ENCODE peak calls at places on chromosomes 2 and 18, in eight cellular contexts. G, E, O, B, W, T, S and U are unnamed samples.

GRCh38 chr2:57881998-57882884 is 164.4 kb upstream of the VRK2 start:
- DNase-seq in W (peak; percentile 81), O (no peak), E (no peak), G (peak; percentile 26), S (no peak), B (no peak), T (no peak), U (no peak)

GRCh38 chr18:77765468-77765867 is 515.8 kb downstream of the GALR1 start:
- DNase-seq in W (no peak), O (no peak), E (peak; percentile 10), S (no peak), T (no peak), G (peak; percentile 3), B (no peak), U (no peak)

GRCh38 chr2:98455494-98455976 is 10.9 kb downstream of the INPP4A start:
- DNase-seq in S (no peak), B (no peak), O (peak; percentile 67), W (no peak), T (no peak), E (no peak), G (peak; percentile 26), U (no peak)

GRCh38 chr2:102190425-102191107 is 3.7 kb downstream of the IL1RL2 start:
- DNase-seq in O (no peak), E (no peak), T (no peak), W (no peak), B (no peak), G (no peak), S (no peak), U (no peak)

GRCh38 chr18:37392648-37393047 is 172.9 kb downstream of the CELF4 start:
- DNase-seq in O (no peak), T (no peak), G (no peak), W (no peak), B (no peak), E (no peak), S (no peak), U (no peak)

GRCh38 chr2:188326669-188327301 is 35.1 kb downstream of the GULP1 start:
- DNase-seq in W (no peak), E (no peak), O (no peak), G (no peak), T (no peak), B (no peak), S (no peak), U (no peak)

GRCh38 chr2:39665811-39666488 is at the start of gene TMEM178A:
- DNase-seq in S (no peak), E (no peak), O (no peak), W (no peak), T (peak; percentile 16), B (peak; percentile 77), G (peak; percentile 15), U (no peak)

GRCh38 chr2:158740591-158740990 is 54.5 kb upstream of the DAPL1 start:
- DNase-seq in G (no peak), T (no peak), O (no peak), B (no peak), W (no peak), E (no peak), S (no peak), U (no peak)

GRCh38 chr18:45059695-45060094 is 379.0 kb downstream of the SETBP1 start:
- DNase-seq in G (peak; percentile 33), B (no peak), O (no peak), E (no peak), W (peak; percentile 56), S (no peak), T (no peak), U (no peak)

GRCh38 chr18:32530947-32531651 is 60.4 kb upstream of the GAREM1 start:
- DNase-seq in W (peak; percentile 73), T (no peak), G (peak; percentile 9), B (no peak), S (no peak), O (peak; percentile 25), E (peak; percentile 53), U (no peak)

GRCh38 chr2:42438685-42439084 is 55.1 kb downstream of the KCNG3 start:
- DNase-seq in O (no peak), G (no peak), B (no peak), S (no peak), W (no peak), T (no peak), E (no peak), U (no peak)

GRCh38 chr18:54162431-54162830 is 62.0 kb downstream of the MBD2 start:
- DNase-seq in B (no peak), E (no peak), G (peak; percentile 66), O (no peak), W (no peak), S (no peak), T (no peak), U (no peak)

GRCh38 chr2:209383212-209383611 is 40.6 kb upstream of the MAP2 start:
- DNase-seq in W (peak; percentile 87), S (no peak), G (peak; percentile 82), B (no peak), T (no peak), E (peak; percentile 14), O (no peak), U (no peak)

DNA sequence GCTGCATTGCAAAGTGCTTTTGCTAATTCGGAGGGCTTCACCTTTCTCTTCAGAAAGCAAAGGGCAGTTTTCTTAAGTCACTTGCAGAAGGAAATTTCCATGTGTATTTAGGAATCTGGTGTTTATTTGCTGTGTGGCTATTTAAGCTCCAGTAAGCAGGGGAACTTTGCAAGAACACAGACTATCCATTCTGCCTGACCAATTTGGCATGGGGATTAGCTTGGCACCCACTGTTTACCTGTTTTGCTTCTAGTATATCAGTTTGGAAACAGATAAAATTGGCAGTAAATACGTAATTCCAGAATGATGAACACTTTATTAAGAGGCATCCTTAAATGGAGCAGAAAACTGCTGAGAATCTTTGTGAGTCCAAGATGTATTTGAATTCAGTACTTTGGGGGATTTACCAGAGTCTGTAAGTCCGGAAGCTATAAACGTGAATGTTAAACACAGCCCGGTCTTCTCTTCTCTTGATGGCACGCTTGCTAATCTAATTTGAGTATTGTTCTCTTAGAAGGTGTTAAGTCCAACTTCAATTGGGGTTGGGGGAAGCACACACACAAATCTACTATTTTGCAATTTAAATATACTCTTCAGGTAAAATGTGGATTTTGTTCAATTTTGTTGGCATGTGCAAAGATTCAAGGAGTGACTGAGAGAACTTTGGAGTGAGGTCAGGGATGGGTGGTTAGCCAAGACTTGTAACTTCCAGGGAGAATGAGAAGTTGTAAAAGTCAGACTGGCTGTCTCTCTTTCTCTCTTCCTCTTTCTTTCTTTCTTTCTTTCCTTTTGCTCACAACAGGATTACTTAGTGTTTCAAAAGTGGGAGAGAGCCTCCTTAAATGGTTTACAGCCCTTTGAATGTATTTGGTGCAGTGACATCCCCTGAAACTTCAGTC is 705 bp downstream of the ACKR3 start:
- DNase-seq in S (no peak), G (no peak), T (no peak), O (no peak), W (no peak), B (no peak), E (no peak), U (no peak)
- H3K4me1 ChIP-seq in S (peaks cover 65% of the 10 kb centered on the region), G (peaks cover 25% of the 10 kb centered on the region), T (no peaks in the 10 kb centered on the region), O (peaks cover 20% of the 10 kb centered on the region), W (peaks cover 11% of the 10 kb centered on the region), B (no peaks in the 10 kb centered on the region), E (no peaks in the 10 kb centered on the region), U (peaks cover 32% of the 10 kb centered on the region)

DNA sequence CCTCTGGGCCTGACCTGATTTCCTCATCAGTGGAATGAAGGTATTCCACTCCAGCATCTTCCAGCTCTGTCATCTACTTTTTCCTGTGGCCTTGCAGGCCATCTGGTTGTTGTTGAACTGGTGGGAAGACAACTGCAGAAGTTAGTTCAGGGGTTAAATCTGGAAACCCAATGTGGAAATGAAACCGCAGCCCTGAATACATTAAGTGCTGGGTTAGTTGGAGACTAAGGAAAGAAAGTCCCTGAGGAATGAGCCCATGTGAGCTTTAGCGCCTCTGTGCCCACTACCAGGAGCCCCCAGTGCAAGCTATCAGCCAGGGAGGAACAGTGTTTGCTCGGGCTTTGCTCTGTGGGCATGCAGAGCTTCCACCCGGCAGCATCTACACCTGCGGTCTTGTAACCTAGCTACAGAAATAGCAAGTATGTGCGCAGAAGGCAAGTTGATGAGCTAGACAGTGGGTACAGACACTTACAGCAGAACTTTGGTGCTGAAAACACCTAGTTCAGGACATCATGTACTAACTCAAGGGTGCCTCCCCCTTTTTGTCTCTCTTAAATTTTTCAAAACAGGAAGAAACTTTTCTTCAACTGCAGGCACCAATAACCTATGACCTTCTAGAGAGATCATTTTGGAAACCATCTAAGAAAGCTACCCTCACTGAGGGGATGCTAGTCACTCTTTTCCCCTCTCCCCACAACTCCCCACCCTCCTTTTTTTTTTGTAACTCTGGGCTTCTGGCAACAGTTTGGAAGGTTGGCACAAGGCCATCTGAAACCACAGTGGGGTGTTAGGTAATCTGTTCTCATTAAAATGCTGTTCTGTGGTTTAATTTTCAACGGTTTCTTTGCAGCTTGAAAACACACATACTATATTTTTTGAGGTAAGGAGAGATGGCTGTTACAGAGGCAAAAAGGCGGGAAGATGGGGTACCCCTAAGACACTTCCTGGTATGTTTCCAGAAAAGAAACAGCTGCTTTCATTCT is 18.3 kb upstream of the CXCR4 start:
- DNase-seq in E (peak; percentile 14), S (no peak), W (no peak), G (no peak), T (no peak), O (peak; percentile 95), B (no peak), U (peak; percentile 20)
- H3K4me1 ChIP-seq in E (no peaks in the 10 kb centered on the region), S (no peaks in the 10 kb centered on the region), W (peaks cover 36% of the 10 kb centered on the region), G (no peaks in the 10 kb centered on the region), T (no peaks in the 10 kb centered on the region), O (peaks cover 98% of the 10 kb centered on the region), B (no peaks in the 10 kb centered on the region), U (peaks cover 21% of the 10 kb centered on the region)

DNA sequence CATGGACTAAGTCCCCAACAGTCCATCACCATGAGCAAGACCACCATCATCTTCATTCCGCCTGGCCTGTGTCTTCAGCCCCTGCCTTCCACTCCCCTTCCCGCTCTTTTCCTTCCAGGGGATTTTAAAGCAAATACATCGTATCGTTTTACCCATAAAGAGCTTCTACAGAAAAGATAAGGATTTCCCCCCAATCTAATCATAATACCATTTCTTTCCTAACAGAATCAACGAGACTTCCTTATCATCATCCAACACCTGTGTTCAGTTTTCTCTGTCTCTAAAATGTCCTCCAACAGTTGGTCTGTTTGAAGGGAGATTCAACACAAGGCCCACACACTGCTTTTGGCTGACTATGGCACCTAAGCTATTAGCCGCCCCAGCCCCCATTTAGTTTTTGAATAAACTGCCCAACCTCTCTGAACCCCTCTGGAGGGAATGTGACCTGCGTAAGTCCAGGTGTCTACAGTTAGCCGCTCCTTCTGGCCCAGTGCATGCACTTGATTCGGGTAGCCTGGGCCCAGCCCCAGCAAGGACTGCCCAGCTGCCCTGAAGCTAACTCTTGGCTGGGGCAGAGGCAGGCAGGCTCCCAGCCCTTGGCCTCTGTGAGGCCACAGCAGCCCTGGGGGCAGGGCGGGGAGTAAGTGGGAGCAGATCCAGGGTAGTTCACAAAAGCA is 25.3 kb upstream of the SEMA4C start:
- DNase-seq in O (no peak), T (no peak), B (no peak), W (no peak), G (no peak), E (no peak), S (no peak), U (no peak)
- H3K4me1 ChIP-seq in O (peaks cover 53% of the 10 kb centered on the region), T (peaks cover 20% of the 10 kb centered on the region), B (no peaks in the 10 kb centered on the region), W (peaks cover 59% of the 10 kb centered on the region), G (peaks cover 38% of the 10 kb centered on the region), E (no peaks in the 10 kb centered on the region), S (peaks cover 35% of the 10 kb centered on the region), U (peaks cover 97% of the 10 kb centered on the region)

DNA sequence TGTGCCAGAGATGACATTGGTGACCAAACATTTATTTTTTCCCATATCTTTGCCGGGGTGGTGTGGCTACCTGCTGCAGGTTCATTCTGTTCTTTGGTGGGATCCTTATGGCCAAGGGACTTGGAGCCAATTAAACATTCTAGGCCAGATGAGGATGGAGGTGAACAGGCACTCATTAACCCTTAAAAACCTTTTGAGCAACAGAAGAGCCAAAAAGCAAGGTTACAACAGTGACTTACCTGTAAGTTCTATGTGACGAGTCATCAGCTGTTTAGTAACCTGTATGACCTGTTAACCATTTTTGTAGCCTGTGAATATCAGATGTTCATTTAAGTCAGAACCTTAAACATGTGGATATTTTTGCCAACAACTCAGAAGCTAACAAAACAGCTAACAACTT is 105.6 kb downstream of the XRCC5 start:
- DNase-seq in T (no peak), G (no peak), W (peak; percentile 67), O (no peak), B (no peak), E (no peak), S (no peak), U (no peak)
- H3K4me1 ChIP-seq in T (no peaks in the 10 kb centered on the region), G (peaks cover 18% of the 10 kb centered on the region), W (peaks cover 60% of the 10 kb centered on the region), O (peaks cover 10% of the 10 kb centered on the region), B (no peaks in the 10 kb centered on the region), E (no peaks in the 10 kb centered on the region), S (peaks cover 29% of the 10 kb centered on the region), U (peaks cover 10% of the 10 kb centered on the region)